ENCODE peak calls at places on chromosomes 6 and 20, in seven cellular contexts. J is heart left ventricle; C is left ventricle myocardium inferior; Q is lower leg skin; G is foreskin fibroblast; N is CD4-positive, alpha-beta memory T cell; F is astrocyte of the spinal cord. E is an unnamed sample.

GRCh38 chr6:7996538-7997225 is 67.5 kb downstream of the BLOC1S5 start:
- DNase-seq in J (peak; percentile 37), C (no peak), Q (no peak), G (peak; percentile 84), N (no peak), F (peak; percentile 77), E (peak; percentile 71)

GRCh38 chr6:3919849-3920248 is 70.7 kb downstream of the FAM50B start:
- DNase-seq in J (no peak), C (no peak), Q (peak; percentile 83), G (no peak), N (no peak), F (no peak), E (no peak)

GRCh38 chr20:56690531-56691175 is 61.5 kb downstream of the TFAP2C start:
- DNase-seq in J (no peak), C (no peak), Q (no peak), G (no peak), N (no peak), F (no peak), E (no peak)

GRCh38 chr6:120198033-120198432 is 848.5 kb upstream of the MAN1A1 start:
- DNase-seq in J (no peak), C (no peak), Q (no peak), G (peak; percentile 6), N (no peak), F (peak; percentile 69), E (no peak)

GRCh38 chr20:10536531-10536930 is 101.4 kb downstream of the SLX4IP start:
- DNase-seq in J (no peak), C (no peak), Q (no peak), G (peak; percentile 52), N (peak; percentile 10), F (peak; percentile 31), E (no peak)

GRCh38 chr6:11429577-11429976 is 108.0 kb upstream of the TMEM170B start:
- DNase-seq in J (no peak), C (no peak), Q (no peak), G (no peak), N (no peak), F (peak; percentile 93), E (no peak)

GRCh38 chr6:11732036-11732545 is 46.5 kb downstream of the ADTRP start:
- DNase-seq in J (peak; percentile 72), C (peak; percentile 51), Q (peak; percentile 94), G (peak; percentile 24), N (no peak), F (peak; percentile 68), E (peak; percentile 97)

GRCh38 chr6:14747881-14748520 is 497.9 kb upstream of the JARID2 start:
- DNase-seq in J (no peak), C (no peak), Q (peak; percentile 29), G (no peak), N (no peak), F (peak; percentile 36), E (no peak)

GRCh38 chr20:622161-622560 is 12.1 kb upstream of the TCF15 start:
- DNase-seq in J (no peak), C (no peak), Q (no peak), G (no peak), N (no peak), F (no peak), E (no peak)

GRCh38 chr6:129539032-129539431 is 170.9 kb downstream of the ARHGAP18 start:
- DNase-seq in J (no peak), C (no peak), Q (no peak), G (no peak), N (no peak), F (no peak), E (no peak)

GRCh38 chr6:33907227-33907626 is 103.4 kb upstream of the MLN start:
- DNase-seq in J (no peak), C (no peak), Q (no peak), G (no peak), N (no peak), F (no peak), E (no peak)

GRCh38 chr6:142570221-142570671 is 268.4 kb downstream of the ADGRG6 start:
- DNase-seq in J (no peak), C (no peak), Q (no peak), G (peak; percentile 44), N (no peak), F (peak; percentile 74), E (peak; percentile 48)

DNA sequence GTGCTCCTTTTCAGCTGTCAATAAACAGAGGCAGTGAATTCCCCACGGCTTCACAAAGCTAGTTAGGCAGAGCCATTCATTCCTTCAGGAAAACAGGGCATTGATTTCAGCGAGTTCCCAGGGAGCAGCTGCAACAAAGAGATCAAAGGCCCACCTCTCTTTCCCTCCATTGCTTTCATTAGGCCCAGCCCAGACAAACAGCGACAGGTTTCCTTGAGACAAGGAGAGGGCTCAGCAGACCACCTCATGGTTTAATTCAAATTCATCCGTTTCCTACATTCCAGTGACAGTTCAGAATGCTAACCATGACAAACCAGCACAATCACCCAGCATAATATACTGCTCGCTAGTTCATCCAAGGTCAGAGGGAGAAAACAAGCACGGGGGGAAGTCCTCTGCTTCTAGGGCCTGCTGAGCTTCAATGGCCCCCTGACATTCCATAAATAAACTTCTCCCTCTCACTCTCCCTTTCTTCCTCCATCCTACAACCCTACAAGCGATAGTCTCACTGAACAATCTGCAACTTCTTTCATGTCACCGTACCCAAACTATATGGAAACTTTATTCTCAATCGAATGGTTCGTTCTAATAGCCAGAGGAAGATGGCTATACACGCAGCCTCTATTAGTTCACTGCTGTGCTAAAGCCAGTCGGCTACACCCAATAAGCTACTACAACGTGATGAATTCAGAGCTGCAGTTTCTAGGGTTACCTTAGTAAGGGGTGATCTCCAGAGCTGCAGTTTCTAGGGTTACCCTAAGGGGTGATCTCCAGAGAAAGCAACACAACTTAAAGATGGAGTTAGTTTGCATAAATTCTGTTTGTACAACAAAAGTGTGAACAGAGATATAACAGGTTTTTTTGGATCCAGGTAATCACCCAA is 34.7 kb downstream of the PLAGL1 start:
- DNase-seq in J (no peak), C (no peak), Q (no peak), G (no peak), N (no peak), F (no peak), E (no peak)
- H3K4me3 ChIP-seq in J (no peak overlapping the region), C (no peak overlapping the region), Q (no peak overlapping the region), G (no peak overlapping the region), N (no peak overlapping the region), F (no peak overlapping the region), E (no peak overlapping the region)

DNA sequence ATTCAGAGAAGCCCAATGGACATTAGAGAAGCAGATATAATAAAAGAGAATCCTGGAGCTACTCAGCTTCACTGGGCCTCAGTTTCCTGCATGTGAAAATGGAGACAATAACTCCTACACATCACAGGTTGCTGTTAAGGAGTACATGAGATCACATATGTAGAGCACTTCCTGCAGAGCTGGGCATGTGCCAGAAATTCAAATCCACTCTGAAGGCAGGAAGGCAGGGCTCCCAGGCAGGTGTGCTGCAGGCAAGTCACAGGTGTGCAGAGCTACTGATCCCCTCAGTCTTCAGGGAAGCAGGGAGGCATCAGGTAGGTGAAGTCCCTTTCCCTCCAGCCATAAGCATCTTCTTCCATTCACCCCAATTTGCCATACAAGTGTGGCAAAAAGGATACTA is 48.0 kb downstream of the DST start:
- DNase-seq in J (no peak), C (no peak), Q (no peak), G (no peak), N (peak; percentile 15), F (no peak), E (no peak)
- H3K4me3 ChIP-seq in J (no peak overlapping the region), C (no peak overlapping the region), Q (no peak overlapping the region), G (no peak overlapping the region), N (no peak overlapping the region), F (no peak overlapping the region), E (no peak overlapping the region)

GRCh38 chr6:30480536-30481156 is 8.7 kb upstream of the HLA-E start:
- DNase-seq in J (no peak), C (no peak), Q (no peak), G (no peak), N (peak; percentile 84), F (no peak), E (no peak)
- H3K4me3 ChIP-seq in J (no peak overlapping the region), C (no peak overlapping the region), Q (no peak overlapping the region), G (no peak overlapping the region), N (no peak overlapping the region), F (no peak overlapping the region), E (no peak overlapping the region)

GRCh38 chr6:149855741-149856140 is 8.4 kb downstream of the LRP11 start:
- DNase-seq in J (no peak), C (no peak), Q (no peak), G (no peak), N (no peak), F (no peak), E (no peak)

GRCh38 chr6:149854532-149854931 is 9.6 kb downstream of the LRP11 start:
- DNase-seq in J (no peak), C (no peak), Q (no peak), G (no peak), N (no peak), F (peak; percentile 23), E (no peak)

GRCh38 chr6:149852881-149853280 is 11.3 kb downstream of the LRP11 start:
- DNase-seq in J (no peak), C (no peak), Q (no peak), G (no peak), N (no peak), F (no peak), E (no peak)

GRCh38 chr6:149856256-149856994 is 7.7 kb downstream of the LRP11 start:
- DNase-seq in J (no peak), C (no peak), Q (no peak), G (no peak), N (no peak), F (peak; percentile 46), E (no peak)

DNA sequence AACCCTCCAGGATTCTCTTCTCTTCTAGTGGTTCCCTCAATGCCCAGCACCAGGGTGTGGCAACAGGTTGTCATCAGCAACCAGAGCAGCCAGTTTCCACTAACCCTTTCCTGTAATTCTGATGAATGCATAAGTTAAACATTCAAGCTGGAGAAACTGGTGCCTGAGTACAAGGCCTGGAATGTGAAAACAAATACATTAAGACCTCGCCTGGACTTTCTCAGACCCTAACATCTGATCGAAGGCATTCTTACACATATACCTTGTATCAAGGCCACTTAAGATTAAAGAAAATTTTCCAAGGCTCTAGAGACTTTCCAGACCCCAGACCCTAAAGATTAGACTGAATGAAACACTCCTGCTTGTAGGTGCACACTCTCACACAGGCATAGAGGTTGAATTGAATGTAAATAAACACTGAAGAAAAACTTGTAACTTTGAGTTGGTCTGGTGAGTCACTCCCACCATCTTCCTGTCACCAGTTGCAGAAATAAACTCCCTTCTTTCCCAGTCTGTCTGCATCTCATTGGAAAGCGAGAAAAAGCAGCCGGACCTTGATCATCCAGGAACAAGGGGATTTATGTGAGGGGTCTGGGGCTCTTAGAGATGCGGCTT is 9.0 kb downstream of the LRP11 start:
- DNase-seq in J (no peak), C (no peak), Q (no peak), G (peak; percentile 93), N (no peak), F (peak; percentile 94), E (no peak)
- H3K4me3 ChIP-seq in J (no peak overlapping the region), C (no peak overlapping the region), Q (no peak overlapping the region), G (no peak overlapping the region), N (no peak overlapping the region), F (peak overlapping the region; percentile 49), E (peak overlapping the region; percentile 40)

GRCh38 chr20:31719644-31720485 is 2.8 kb downstream of the BCL2L1 start:
- DNase-seq in J (no peak), C (no peak), Q (no peak), G (peak; percentile 50), N (no peak), F (no peak), E (no peak)
- H3K4me3 ChIP-seq in J (peak overlapping the region; percentile 93), C (peak overlapping the region; percentile 85), Q (peak overlapping the region; percentile 74), G (peak overlapping the region; percentile 71), N (peak overlapping the region; percentile 99), F (peak overlapping the region; percentile 82), E (peak overlapping the region; percentile 80)

E was measured in skeletal muscle cell.